ENCODE peak calls at places on chromosomes 7 and 10, in four cellular contexts. L, A, M and P are unnamed samples.

GRCh38 chr10:119542357-119542989 is at the start of gene RGS10:
- DNase-seq in L (peak; percentile 78), A (peak; percentile 63), M (peak; percentile 72), P (peak; percentile 41)

GRCh38 chr7:92699560-92699959 is 109.4 kb upstream of the FAM133B start:
- DNase-seq in L (no peak), A (no peak), M (peak; percentile 72), P (no peak)

GRCh38 chr10:92544296-92544695 is 29.6 kb downstream of the IDE start:
- DNase-seq in L (no peak), A (peak; percentile 40), M (peak; percentile 48), P (no peak)

GRCh38 chr7:110623436-110623835 is 467.5 kb upstream of the LRRN3 start:
- DNase-seq in L (no peak), A (peak; percentile 16), M (no peak), P (no peak)

GRCh38 chr7:92731327-92732063 is 104.9 kb downstream of the CDK6 start:
- DNase-seq in L (no peak), A (no peak), M (peak; percentile 45), P (no peak)

GRCh38 chr7:2560175-2560695 is 1.5 kb downstream of the IQCE start:
- DNase-seq in L (no peak), A (no peak), M (no peak), P (no peak)

GRCh38 chr10:31456463-31456862 is 137.4 kb downstream of the ZEB1 start:
- DNase-seq in L (no peak), A (no peak), M (no peak), P (no peak)

GRCh38 chr10:63466168-63466935 is 575 bp upstream of the JMJD1C start:
- DNase-seq in L (peak; percentile 62), A (peak; percentile 83), M (peak; percentile 55), P (no peak)

GRCh38 chr7:100407285-100408180 is 21.0 kb downstream of the ZCWPW1 start:
- DNase-seq in L (peak; percentile 43), A (peak; percentile 78), M (peak; percentile 81), P (peak; percentile 56)

GRCh38 chr10:99506416-99506815 is 26.3 kb upstream of the NKX2-3 start:
- DNase-seq in L (no peak), A (no peak), M (no peak), P (no peak)

GRCh38 chr10:102775201-102775972 is 31.6 kb downstream of the WBP1L start:
- DNase-seq in L (no peak), A (no peak), M (peak; percentile 15), P (no peak)

GRCh38 chr10:102775973-102776669 is 32.4 kb downstream of the WBP1L start:
- DNase-seq in L (peak; percentile 43), A (peak; percentile 82), M (peak; percentile 91), P (no peak)

GRCh38 chr10:102773320-102773719 is 29.6 kb downstream of the WBP1L start:
- DNase-seq in L (no peak), A (no peak), M (peak; percentile 17), P (no peak)

GRCh38 chr10:102776779-102777417 is 33.1 kb downstream of the WBP1L start:
- DNase-seq in L (peak; percentile 83), A (peak; percentile 98), M (peak; percentile 98), P (peak; percentile 56)

DNA sequence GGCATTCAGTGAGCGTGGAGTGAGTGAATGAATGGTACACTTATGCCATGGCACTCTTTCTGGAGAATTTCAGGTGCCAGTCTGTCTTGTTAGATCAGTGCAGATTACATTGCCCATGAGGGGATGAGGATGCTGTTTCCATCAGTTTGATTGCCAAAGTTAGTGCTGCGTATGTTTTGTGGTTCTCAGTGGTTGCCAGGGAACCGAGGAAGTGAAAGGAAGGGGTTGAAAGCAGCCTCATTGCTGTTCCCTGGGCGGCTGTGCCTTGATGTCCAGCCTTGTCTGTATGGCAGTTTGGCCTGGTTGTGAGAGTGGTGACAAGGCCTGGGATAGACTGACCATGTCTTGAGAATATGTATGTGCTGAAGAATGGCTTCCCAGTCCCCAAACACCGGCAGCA is 30.2 kb downstream of the WBP1L start:
- DNase-seq in L (no peak), A (no peak), M (peak; percentile 23), P (no peak)
- H2AK5ac ChIP-seq in L (no peak overlapping the region), A (no peak overlapping the region), M (peak overlapping the region; percentile 69), P (no peak overlapping the region)

GRCh38 chr7:459584-460373 is 59.9 kb downstream of the PDGFA start:
- DNase-seq in L (no peak), A (peak; percentile 20), M (no peak), P (no peak)
- H2AK5ac ChIP-seq in L (no peak overlapping the region), A (no peak overlapping the region), M (no peak overlapping the region), P (peak overlapping the region; percentile 64)

DNA sequence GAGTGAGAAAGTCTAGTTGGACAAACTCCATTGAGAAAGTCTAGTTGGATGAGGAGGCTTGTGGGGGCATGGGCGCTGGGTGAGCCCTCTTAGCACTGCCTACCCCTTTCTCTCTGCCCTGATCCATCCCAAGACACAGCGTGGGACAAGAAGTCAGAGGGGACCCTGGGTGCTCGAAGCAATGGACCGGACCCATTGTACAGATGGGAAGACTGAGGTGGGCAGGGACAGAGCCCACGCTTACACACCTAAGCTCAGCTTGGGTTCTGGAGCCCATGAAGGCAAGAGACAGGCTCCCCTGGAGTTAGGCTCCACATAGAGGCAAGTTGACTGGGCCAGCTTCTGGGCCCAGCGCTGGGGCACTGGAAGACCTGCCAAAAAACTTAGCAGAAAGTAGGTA is 126.8 kb upstream of the TNRC18 start:
- DNase-seq in L (no peak), A (no peak), M (no peak), P (no peak)
- H2AK5ac ChIP-seq in L (no peak overlapping the region), A (no peak overlapping the region), M (peak overlapping the region; percentile 70), P (peak overlapping the region; percentile 4)

GRCh38 chr7:44909596-44909995 is 24.3 kb upstream of the PURB start:
- DNase-seq in L (no peak), A (no peak), M (no peak), P (no peak)

GRCh38 chr7:44914992-44915607 is 29.8 kb upstream of the PURB start:
- DNase-seq in L (no peak), A (no peak), M (no peak), P (no peak)

GRCh38 chr7:44912775-44913347 is 27.5 kb upstream of the PURB start:
- DNase-seq in L (peak; percentile 45), A (peak; percentile 43), M (no peak), P (no peak)

GRCh38 chr7:44906980-44907379 is 21.6 kb upstream of the PURB start:
- DNase-seq in L (no peak), A (no peak), M (no peak), P (no peak)

DNA sequence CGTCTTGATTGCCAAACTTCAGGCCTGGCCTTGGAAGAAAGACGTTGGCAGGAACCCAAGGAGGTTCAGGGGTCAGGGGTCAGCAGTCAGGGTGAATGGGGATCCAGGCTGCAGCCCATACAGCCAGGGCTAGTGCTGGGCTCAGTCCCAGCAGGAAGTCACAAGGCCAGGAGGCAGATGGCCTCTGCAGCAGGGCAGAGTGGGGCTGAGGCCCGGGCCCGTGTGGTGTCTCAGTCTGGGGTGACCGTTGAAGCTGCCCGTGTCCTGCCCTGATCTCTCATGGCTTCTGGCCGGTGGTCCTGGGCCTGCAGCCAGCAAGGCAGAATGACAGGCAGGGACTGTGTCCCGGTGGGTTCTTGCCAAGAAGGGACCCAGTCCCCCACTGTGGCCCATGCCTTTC is 26.6 kb upstream of the PURB start:
- DNase-seq in L (no peak), A (no peak), M (no peak), P (no peak)
- H2AK5ac ChIP-seq in L (no peak overlapping the region), A (no peak overlapping the region), M (no peak overlapping the region), P (no peak overlapping the region)

GRCh38 chr7:29564455-29565185 is 985 bp downstream of the PRR15 start:
- DNase-seq in L (peak; percentile 43), A (peak; percentile 73), M (peak; percentile 2), P (no peak)
- H2AK5ac ChIP-seq in L (no peak overlapping the region), A (no peak overlapping the region), M (no peak overlapping the region), P (no peak overlapping the region)

GRCh38 chr7:28575241-28575643 is 162.9 kb downstream of the CREB5 start:
- DNase-seq in L (no peak), A (peak; percentile 42), M (peak; percentile 22), P (no peak)
- H2AK5ac ChIP-seq in L (no peak overlapping the region), A (no peak overlapping the region), M (no peak overlapping the region), P (no peak overlapping the region)